ENCODE peak calls at places on chromosomes 13 and 19, in ten cellular contexts. One of them, this sample, is unnamed.

GRCh38 chr13:43905435-43906031 is 25.8 kb downstream of the LACC1 start:
- DNase-seq in iPS DF 6.9: peak; percentile 27
- DNase-seq in prostate gland: peak; percentile 53
- DNase-seq in LoVo: peak; percentile 75
- DNase-seq in activated CD4-positive, alpha-beta T cell treated with anti-CD3 and anti-CD28 coated beads, Interleukin-2, amount 10 ng/mL, durations not matched to agents 7 days and 5 days: peak; percentile 55
- DNase-seq in stimulated activated CD8-positive, alpha-beta memory T cell treated with anti-CD3 and anti-CD28 coated beads, Interleukin-4, amount 100 ng/mL, for 1 hour: no peak
- DNase-seq in HT-29: peak; percentile 90
- DNase-seq in amniotic stem cell: peak; percentile 47
- DNase-seq in NCI-H524: peak; percentile 1
- DNase-seq in occipital lobe: no peak
- DNase-seq in this sample: peak; percentile 85

GRCh38 chr13:51246411-51247298 is 24.5 kb downstream of the FAM124A start:
- DNase-seq in iPS DF 6.9: no peak
- DNase-seq in LoVo: no peak
- DNase-seq in activated CD4-positive, alpha-beta T cell treated with anti-CD3 and anti-CD28 coated beads, Interleukin-2, amount 10 ng/mL, durations not matched to agents 7 days and 5 days: no peak
- DNase-seq in NCI-H524: no peak
- DNase-seq in stimulated activated CD8-positive, alpha-beta memory T cell treated with anti-CD3 and anti-CD28 coated beads, Interleukin-4, amount 100 ng/mL, for 1 hour: no peak
- DNase-seq in prostate gland: peak; percentile 43
- DNase-seq in occipital lobe: peak; percentile 65
- DNase-seq in amniotic stem cell: no peak
- DNase-seq in HT-29: no peak
- DNase-seq in this sample: no peak

GRCh38 chr13:73870970-73871935 is 263.0 kb downstream of the KLF12 start:
- DNase-seq in iPS DF 6.9: peak; percentile 11
- DNase-seq in amniotic stem cell: peak; percentile 87
- DNase-seq in occipital lobe: no peak
- DNase-seq in stimulated activated CD8-positive, alpha-beta memory T cell treated with anti-CD3 and anti-CD28 coated beads, Interleukin-4, amount 100 ng/mL, for 1 hour: no peak
- DNase-seq in LoVo: no peak
- DNase-seq in NCI-H524: no peak
- DNase-seq in prostate gland: no peak
- DNase-seq in HT-29: no peak
- DNase-seq in activated CD4-positive, alpha-beta T cell treated with anti-CD3 and anti-CD28 coated beads, Interleukin-2, amount 10 ng/mL, durations not matched to agents 7 days and 5 days: no peak
- DNase-seq in this sample: peak; percentile 83

GRCh38 chr13:22793598-22794134 is 387.1 kb upstream of the SGCG start:
- DNase-seq in amniotic stem cell: no peak
- DNase-seq in NCI-H524: no peak
- DNase-seq in prostate gland: no peak
- DNase-seq in HT-29: peak; percentile 87
- DNase-seq in activated CD4-positive, alpha-beta T cell treated with anti-CD3 and anti-CD28 coated beads, Interleukin-2, amount 10 ng/mL, durations not matched to agents 7 days and 5 days: no peak
- DNase-seq in iPS DF 6.9: no peak
- DNase-seq in LoVo: peak; percentile 83
- DNase-seq in stimulated activated CD8-positive, alpha-beta memory T cell treated with anti-CD3 and anti-CD28 coated beads, Interleukin-4, amount 100 ng/mL, for 1 hour: no peak
- DNase-seq in occipital lobe: no peak
- DNase-seq in this sample: no peak

GRCh38 chr13:28495586-28496564 is 947 bp upstream of the FLT1 start:
- DNase-seq in NCI-H524: no peak
- DNase-seq in iPS DF 6.9: no peak
- DNase-seq in HT-29: no peak
- DNase-seq in stimulated activated CD8-positive, alpha-beta memory T cell treated with anti-CD3 and anti-CD28 coated beads, Interleukin-4, amount 100 ng/mL, for 1 hour: no peak
- DNase-seq in activated CD4-positive, alpha-beta T cell treated with anti-CD3 and anti-CD28 coated beads, Interleukin-2, amount 10 ng/mL, durations not matched to agents 7 days and 5 days: no peak
- DNase-seq in LoVo: no peak
- DNase-seq in prostate gland: no peak
- DNase-seq in occipital lobe: no peak
- DNase-seq in amniotic stem cell: no peak
- DNase-seq in this sample: no peak

GRCh38 chr13:114134111-114134943 is 1.9 kb upstream of the RASA3 start:
- DNase-seq in amniotic stem cell: no peak
- DNase-seq in occipital lobe: no peak
- DNase-seq in stimulated activated CD8-positive, alpha-beta memory T cell treated with anti-CD3 and anti-CD28 coated beads, Interleukin-4, amount 100 ng/mL, for 1 hour: no peak
- DNase-seq in LoVo: no peak
- DNase-seq in HT-29: no peak
- DNase-seq in prostate gland: no peak
- DNase-seq in iPS DF 6.9: no peak
- DNase-seq in activated CD4-positive, alpha-beta T cell treated with anti-CD3 and anti-CD28 coated beads, Interleukin-2, amount 10 ng/mL, durations not matched to agents 7 days and 5 days: no peak
- DNase-seq in NCI-H524: peak; percentile 35
- DNase-seq in this sample: no peak

GRCh38 chr13:78875792-78876580 is 217.0 kb upstream of the OBI1 start:
- DNase-seq in occipital lobe: no peak
- DNase-seq in iPS DF 6.9: peak; percentile 16
- DNase-seq in activated CD4-positive, alpha-beta T cell treated with anti-CD3 and anti-CD28 coated beads, Interleukin-2, amount 10 ng/mL, durations not matched to agents 7 days and 5 days: peak; percentile 7
- DNase-seq in amniotic stem cell: no peak
- DNase-seq in prostate gland: no peak
- DNase-seq in HT-29: peak; percentile 39
- DNase-seq in stimulated activated CD8-positive, alpha-beta memory T cell treated with anti-CD3 and anti-CD28 coated beads, Interleukin-4, amount 100 ng/mL, for 1 hour: no peak
- DNase-seq in LoVo: no peak
- DNase-seq in NCI-H524: no peak
- DNase-seq in this sample: no peak

GRCh38 chr19:16244091-16244490 is 46.4 kb downstream of the AP1M1 start:
- DNase-seq in stimulated activated CD8-positive, alpha-beta memory T cell treated with anti-CD3 and anti-CD28 coated beads, Interleukin-4, amount 100 ng/mL, for 1 hour: no peak
- DNase-seq in occipital lobe: no peak
- DNase-seq in amniotic stem cell: peak; percentile 18
- DNase-seq in HT-29: no peak
- DNase-seq in iPS DF 6.9: no peak
- DNase-seq in prostate gland: no peak
- DNase-seq in NCI-H524: no peak
- DNase-seq in LoVo: no peak
- DNase-seq in activated CD4-positive, alpha-beta T cell treated with anti-CD3 and anti-CD28 coated beads, Interleukin-2, amount 10 ng/mL, durations not matched to agents 7 days and 5 days: peak; percentile 25
- DNase-seq in this sample: peak; percentile 74

GRCh38 chr19:46660008-46660517 is 919 bp downstream of the DACT3 start:
- DNase-seq in activated CD4-positive, alpha-beta T cell treated with anti-CD3 and anti-CD28 coated beads, Interleukin-2, amount 10 ng/mL, durations not matched to agents 7 days and 5 days: no peak
- DNase-seq in prostate gland: no peak
- DNase-seq in NCI-H524: peak; percentile 20
- DNase-seq in LoVo: no peak
- DNase-seq in stimulated activated CD8-positive, alpha-beta memory T cell treated with anti-CD3 and anti-CD28 coated beads, Interleukin-4, amount 100 ng/mL, for 1 hour: no peak
- DNase-seq in amniotic stem cell: no peak
- DNase-seq in occipital lobe: no peak
- DNase-seq in iPS DF 6.9: no peak
- DNase-seq in HT-29: no peak
- DNase-seq in this sample: no peak

GRCh38 chr19:38676023-38676877 is 28.8 kb downstream of the ACTN4 start:
- DNase-seq in LoVo: no peak
- DNase-seq in NCI-H524: no peak
- DNase-seq in HT-29: no peak
- DNase-seq in amniotic stem cell: no peak
- DNase-seq in stimulated activated CD8-positive, alpha-beta memory T cell treated with anti-CD3 and anti-CD28 coated beads, Interleukin-4, amount 100 ng/mL, for 1 hour: no peak
- DNase-seq in activated CD4-positive, alpha-beta T cell treated with anti-CD3 and anti-CD28 coated beads, Interleukin-2, amount 10 ng/mL, durations not matched to agents 7 days and 5 days: no peak
- DNase-seq in occipital lobe: no peak
- DNase-seq in prostate gland: no peak
- DNase-seq in iPS DF 6.9: no peak
- DNase-seq in this sample: peak; percentile 87

GRCh38 chr19:1062387-1063029 is 4.5 kb upstream of the ARHGAP45 start:
- DNase-seq in amniotic stem cell: no peak
- DNase-seq in LoVo: no peak
- DNase-seq in stimulated activated CD8-positive, alpha-beta memory T cell treated with anti-CD3 and anti-CD28 coated beads, Interleukin-4, amount 100 ng/mL, for 1 hour: no peak
- DNase-seq in iPS DF 6.9: no peak
- DNase-seq in prostate gland: no peak
- DNase-seq in HT-29: no peak
- DNase-seq in activated CD4-positive, alpha-beta T cell treated with anti-CD3 and anti-CD28 coated beads, Interleukin-2, amount 10 ng/mL, durations not matched to agents 7 days and 5 days: no peak
- DNase-seq in NCI-H524: no peak
- DNase-seq in occipital lobe: no peak
- DNase-seq in this sample: no peak

GRCh38 chr13:71799320-71799719 is 67.7 kb downstream of the DACH1 start:
- DNase-seq in occipital lobe: no peak
- DNase-seq in amniotic stem cell: no peak
- DNase-seq in prostate gland: no peak
- DNase-seq in iPS DF 6.9: no peak
- DNase-seq in stimulated activated CD8-positive, alpha-beta memory T cell treated with anti-CD3 and anti-CD28 coated beads, Interleukin-4, amount 100 ng/mL, for 1 hour: no peak
- DNase-seq in NCI-H524: no peak
- DNase-seq in HT-29: no peak
- DNase-seq in LoVo: no peak
- DNase-seq in activated CD4-positive, alpha-beta T cell treated with anti-CD3 and anti-CD28 coated beads, Interleukin-2, amount 10 ng/mL, durations not matched to agents 7 days and 5 days: no peak
- DNase-seq in this sample: no peak

GRCh38 chr19:43638991-43639494 is 607 bp downstream of the CADM4 start:
- DNase-seq in amniotic stem cell: no peak
- DNase-seq in NCI-H524: no peak
- DNase-seq in prostate gland: no peak
- DNase-seq in activated CD4-positive, alpha-beta T cell treated with anti-CD3 and anti-CD28 coated beads, Interleukin-2, amount 10 ng/mL, durations not matched to agents 7 days and 5 days: no peak
- DNase-seq in stimulated activated CD8-positive, alpha-beta memory T cell treated with anti-CD3 and anti-CD28 coated beads, Interleukin-4, amount 100 ng/mL, for 1 hour: no peak
- DNase-seq in LoVo: no peak
- DNase-seq in iPS DF 6.9: no peak
- DNase-seq in occipital lobe: no peak
- DNase-seq in HT-29: no peak
- DNase-seq in this sample: no peak

GRCh38 chr13:64746845-64747244 is 2483.3 kb downstream of the PCDH9 start:
- DNase-seq in LoVo: no peak
- DNase-seq in iPS DF 6.9: no peak
- DNase-seq in occipital lobe: no peak
- DNase-seq in NCI-H524: no peak
- DNase-seq in activated CD4-positive, alpha-beta T cell treated with anti-CD3 and anti-CD28 coated beads, Interleukin-2, amount 10 ng/mL, durations not matched to agents 7 days and 5 days: no peak
- DNase-seq in prostate gland: no peak
- DNase-seq in amniotic stem cell: no peak
- DNase-seq in HT-29: no peak
- DNase-seq in stimulated activated CD8-positive, alpha-beta memory T cell treated with anti-CD3 and anti-CD28 coated beads, Interleukin-4, amount 100 ng/mL, for 1 hour: no peak
- DNase-seq in this sample: no peak

GRCh38 chr13:113768018-113768905 is 9.2 kb downstream of the TMEM255B start:
- DNase-seq in HT-29: no peak
- DNase-seq in occipital lobe: no peak
- DNase-seq in activated CD4-positive, alpha-beta T cell treated with anti-CD3 and anti-CD28 coated beads, Interleukin-2, amount 10 ng/mL, durations not matched to agents 7 days and 5 days: no peak
- DNase-seq in NCI-H524: no peak
- DNase-seq in iPS DF 6.9: no peak
- DNase-seq in stimulated activated CD8-positive, alpha-beta memory T cell treated with anti-CD3 and anti-CD28 coated beads, Interleukin-4, amount 100 ng/mL, for 1 hour: no peak
- DNase-seq in prostate gland: no peak
- DNase-seq in amniotic stem cell: no peak
- DNase-seq in LoVo: no peak
- DNase-seq in this sample: no peak

GRCh38 chr19:8361921-8362793 is 1.8 kb upstream of the ANGPTL4 start:
- DNase-seq in amniotic stem cell: peak; percentile 95
- DNase-seq in NCI-H524: peak; percentile 84
- DNase-seq in occipital lobe: peak; percentile 72
- DNase-seq in prostate gland: peak; percentile 98
- DNase-seq in LoVo: peak; percentile 96
- DNase-seq in stimulated activated CD8-positive, alpha-beta memory T cell treated with anti-CD3 and anti-CD28 coated beads, Interleukin-4, amount 100 ng/mL, for 1 hour: no peak
- DNase-seq in iPS DF 6.9: no peak
- DNase-seq in HT-29: peak; percentile 92
- DNase-seq in activated CD4-positive, alpha-beta T cell treated with anti-CD3 and anti-CD28 coated beads, Interleukin-2, amount 10 ng/mL, durations not matched to agents 7 days and 5 days: no peak
- DNase-seq in this sample: peak; percentile 96

GRCh38 chr19:43594710-43595604 is 977 bp downstream of the IRGQ start:
- DNase-seq in occipital lobe: no peak
- DNase-seq in HT-29: peak; percentile 92
- DNase-seq in activated CD4-positive, alpha-beta T cell treated with anti-CD3 and anti-CD28 coated beads, Interleukin-2, amount 10 ng/mL, durations not matched to agents 7 days and 5 days: peak; percentile 77
- DNase-seq in LoVo: no peak
- DNase-seq in iPS DF 6.9: peak; percentile 57
- DNase-seq in amniotic stem cell: peak; percentile 32
- DNase-seq in NCI-H524: no peak
- DNase-seq in prostate gland: peak; percentile 43
- DNase-seq in stimulated activated CD8-positive, alpha-beta memory T cell treated with anti-CD3 and anti-CD28 coated beads, Interleukin-4, amount 100 ng/mL, for 1 hour: peak; percentile 42
- DNase-seq in this sample: peak; percentile 60

GRCh38 chr13:44819245-44819644 is 170.0 kb downstream of the NUFIP1 start:
- DNase-seq in stimulated activated CD8-positive, alpha-beta memory T cell treated with anti-CD3 and anti-CD28 coated beads, Interleukin-4, amount 100 ng/mL, for 1 hour: no peak
- DNase-seq in occipital lobe: no peak
- DNase-seq in NCI-H524: no peak
- DNase-seq in iPS DF 6.9: no peak
- DNase-seq in LoVo: no peak
- DNase-seq in amniotic stem cell: peak; percentile 26
- DNase-seq in activated CD4-positive, alpha-beta T cell treated with anti-CD3 and anti-CD28 coated beads, Interleukin-2, amount 10 ng/mL, durations not matched to agents 7 days and 5 days: no peak
- DNase-seq in prostate gland: no peak
- DNase-seq in HT-29: peak; percentile 36
- DNase-seq in this sample: peak; percentile 63

GRCh38 chr19:6654347-6655310 is 15.3 kb downstream of the TNFSF14 start:
- DNase-seq in iPS DF 6.9: no peak
- DNase-seq in NCI-H524: no peak
- DNase-seq in amniotic stem cell: no peak
- DNase-seq in HT-29: no peak
- DNase-seq in activated CD4-positive, alpha-beta T cell treated with anti-CD3 and anti-CD28 coated beads, Interleukin-2, amount 10 ng/mL, durations not matched to agents 7 days and 5 days: peak; percentile 66
- DNase-seq in stimulated activated CD8-positive, alpha-beta memory T cell treated with anti-CD3 and anti-CD28 coated beads, Interleukin-4, amount 100 ng/mL, for 1 hour: no peak
- DNase-seq in LoVo: no peak
- DNase-seq in occipital lobe: no peak
- DNase-seq in prostate gland: no peak
- DNase-seq in this sample: no peak

GRCh38 chr13:65461590-65461989 is 1768.5 kb downstream of the PCDH9 start:
- DNase-seq in iPS DF 6.9: no peak
- DNase-seq in stimulated activated CD8-positive, alpha-beta memory T cell treated with anti-CD3 and anti-CD28 coated beads, Interleukin-4, amount 100 ng/mL, for 1 hour: no peak
- DNase-seq in HT-29: no peak
- DNase-seq in NCI-H524: no peak
- DNase-seq in prostate gland: no peak
- DNase-seq in occipital lobe: no peak
- DNase-seq in amniotic stem cell: no peak
- DNase-seq in LoVo: no peak
- DNase-seq in activated CD4-positive, alpha-beta T cell treated with anti-CD3 and anti-CD28 coated beads, Interleukin-2, amount 10 ng/mL, durations not matched to agents 7 days and 5 days: no peak
- DNase-seq in this sample: peak; percentile 94

GRCh38 chr13:45989607-45990006 is 62.9 kb downstream of the ZC3H13 start:
- DNase-seq in prostate gland: no peak
- DNase-seq in HT-29: no peak
- DNase-seq in iPS DF 6.9: no peak
- DNase-seq in activated CD4-positive, alpha-beta T cell treated with anti-CD3 and anti-CD28 coated beads, Interleukin-2, amount 10 ng/mL, durations not matched to agents 7 days and 5 days: no peak
- DNase-seq in NCI-H524: no peak
- DNase-seq in stimulated activated CD8-positive, alpha-beta memory T cell treated with anti-CD3 and anti-CD28 coated beads, Interleukin-4, amount 100 ng/mL, for 1 hour: no peak
- DNase-seq in occipital lobe: no peak
- DNase-seq in LoVo: no peak
- DNase-seq in amniotic stem cell: no peak
- DNase-seq in this sample: peak; percentile 65

GRCh38 chr19:17797397-17798201 is 2.7 kb downstream of the B3GNT3 start:
- DNase-seq in stimulated activated CD8-positive, alpha-beta memory T cell treated with anti-CD3 and anti-CD28 coated beads, Interleukin-4, amount 100 ng/mL, for 1 hour: no peak
- DNase-seq in NCI-H524: no peak
- DNase-seq in occipital lobe: no peak
- DNase-seq in LoVo: peak; percentile 94
- DNase-seq in amniotic stem cell: no peak
- DNase-seq in iPS DF 6.9: no peak
- DNase-seq in prostate gland: peak; percentile 47
- DNase-seq in activated CD4-positive, alpha-beta T cell treated with anti-CD3 and anti-CD28 coated beads, Interleukin-2, amount 10 ng/mL, durations not matched to agents 7 days and 5 days: no peak
- DNase-seq in HT-29: peak; percentile 82
- DNase-seq in this sample: no peak

GRCh38 chr13:37769078-37769477 is 100.5 kb downstream of the TRPC4 start:
- DNase-seq in iPS DF 6.9: no peak
- DNase-seq in LoVo: no peak
- DNase-seq in amniotic stem cell: no peak
- DNase-seq in NCI-H524: no peak
- DNase-seq in stimulated activated CD8-positive, alpha-beta memory T cell treated with anti-CD3 and anti-CD28 coated beads, Interleukin-4, amount 100 ng/mL, for 1 hour: no peak
- DNase-seq in activated CD4-positive, alpha-beta T cell treated with anti-CD3 and anti-CD28 coated beads, Interleukin-2, amount 10 ng/mL, durations not matched to agents 7 days and 5 days: no peak
- DNase-seq in prostate gland: no peak
- DNase-seq in occipital lobe: no peak
- DNase-seq in HT-29: peak; percentile 32
- DNase-seq in this sample: no peak

GRCh38 chr13:110319774-110320509 is 12.9 kb downstream of the COL4A2 start:
- DNase-seq in iPS DF 6.9: no peak
- DNase-seq in stimulated activated CD8-positive, alpha-beta memory T cell treated with anti-CD3 and anti-CD28 coated beads, Interleukin-4, amount 100 ng/mL, for 1 hour: no peak
- DNase-seq in amniotic stem cell: no peak
- DNase-seq in occipital lobe: no peak
- DNase-seq in prostate gland: no peak
- DNase-seq in HT-29: peak; percentile 61
- DNase-seq in LoVo: peak; percentile 28
- DNase-seq in activated CD4-positive, alpha-beta T cell treated with anti-CD3 and anti-CD28 coated beads, Interleukin-2, amount 10 ng/mL, durations not matched to agents 7 days and 5 days: peak; percentile 55
- DNase-seq in NCI-H524: no peak
- DNase-seq in this sample: peak; percentile 43